ENCODE peak calls at places on chromosomes 6 and 20, in six cellular contexts. S is breast epithelium, T is GM23248, R is Peyer's patch, K is testis, V is heart left ventricle. A is an unnamed sample.

GRCh38 chr6:128208851-128209580 is 308.2 kb upstream of the THEMIS start:
- DNase-seq in S (no peak), T (peak), R (no peak), K (no peak), V (no peak), A (no peak)

GRCh38 chr6:37168809-37169457 is 1.0 kb upstream of the PIM1 start:
- DNase-seq in S (no peak), T (peak), R (peak), K (peak), V (no peak), A (no peak)

GRCh38 chr6:43858161-43859153 is 88.4 kb downstream of the VEGFA start:
- DNase-seq in S (no peak), T (no peak), R (no peak), K (no peak), V (no peak), A (no peak)

GRCh38 chr20:56933331-56933698 is 304.2 kb downstream of the TFAP2C start:
- DNase-seq in S (no peak), T (peak), R (no peak), K (no peak), V (no peak), A (no peak)

GRCh38 chr6:102458990-102459389 is 1065.5 kb downstream of the GRIK2 start:
- DNase-seq in S (no peak), T (no peak), R (no peak), K (no peak), V (no peak), A (no peak)

GRCh38 chr20:35871311-35871771 is 83.0 kb downstream of the SCAND1 start:
- DNase-seq in S (no peak), T (peak), R (no peak), K (peak), V (no peak), A (no peak)

GRCh38 chr6:52065621-52066020 is 21.8 kb downstream of the PKHD1 start:
- DNase-seq in S (no peak), T (no peak), R (no peak), K (no peak), V (no peak), A (no peak)

GRCh38 chr6:152399409-152399808 is 237.8 kb downstream of the SYNE1 start:
- DNase-seq in S (no peak), T (peak), R (no peak), K (no peak), V (no peak), A (no peak)

GRCh38 chr6:162770136-162770535 is 42.4 kb downstream of the PACRG start:
- DNase-seq in S (no peak), T (no peak), R (no peak), K (no peak), V (no peak), A (no peak)

GRCh38 chr6:22041797-22042489 is 254.9 kb downstream of the PRL start:
- DNase-seq in S (no peak), T (peak), R (no peak), K (no peak), V (no peak), A (no peak)

GRCh38 chr6:117264487-117265424 is 602 bp upstream of the VGLL2 start:
- DNase-seq in S (no peak), T (peak), R (no peak), K (peak), V (no peak), A (no peak)

GRCh38 chr6:13014551-13015378 is 298.2 kb downstream of the PHACTR1 start:
- DNase-seq in S (no peak), T (peak), R (no peak), K (peak), V (peak), A (no peak)

GRCh38 chr20:38650010-38650409 is 48.4 kb downstream of the ARHGAP40 start:
- DNase-seq in S (no peak), T (no peak), R (no peak), K (no peak), V (no peak), A (no peak)

GRCh38 chr20:38649275-38649891 is 47.8 kb downstream of the ARHGAP40 start:
- DNase-seq in S (no peak), T (peak), R (no peak), K (peak), V (no peak), A (no peak)

GRCh38 chr20:38652995-38653394 is 51.4 kb downstream of the ARHGAP40 start:
- DNase-seq in S (no peak), T (no peak), R (no peak), K (no peak), V (no peak), A (no peak)

GRCh38 chr20:38651562-38651961 is 50.0 kb downstream of the ARHGAP40 start:
- DNase-seq in S (no peak), T (no peak), R (no peak), K (no peak), V (no peak), A (no peak)

GRCh38 chr20:38651154-38651553 is 49.5 kb downstream of the ARHGAP40 start:
- DNase-seq in S (no peak), T (no peak), R (no peak), K (no peak), V (no peak), A (no peak)
- H3K27ac ChIP-seq in S (no peak), T (no peak), R (no peak), K (no peak), V (no peak), A (no peak)

GRCh38 chr6:41638801-41639555 is 710 bp downstream of the MDFI start:
- DNase-seq in S (no peak), T (no peak), R (no peak), K (peak), V (peak), A (no peak)
- H3K4me3 ChIP-seq in S (peak), T (no peak), R (peak), K (peak), V (peak), A (peak)

DNA sequence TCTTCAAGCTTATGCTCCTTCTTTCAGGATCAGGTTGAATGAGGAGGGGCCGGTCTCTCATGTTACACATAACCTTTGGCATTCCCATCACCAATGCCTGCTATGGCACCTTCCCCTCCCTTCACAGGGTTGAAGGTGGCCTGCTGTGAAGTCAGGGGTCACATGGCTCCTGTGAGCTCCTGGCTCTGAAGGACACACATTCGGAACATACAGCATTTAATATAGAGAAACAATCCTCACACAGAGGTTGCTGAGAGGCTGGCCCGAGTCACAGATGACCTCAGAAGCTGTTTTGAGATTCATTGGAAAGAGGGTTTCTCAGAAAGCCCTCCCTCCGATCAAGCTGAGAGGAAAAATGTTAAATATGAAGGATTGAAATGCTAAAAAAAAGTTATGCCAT is 82.1 kb downstream of the PSMG4 start:
- DNase-seq in S (no peak), T (peak), R (no peak), K (no peak), V (no peak), A (no peak)
- H3K27ac ChIP-seq in S (peak), T (peak), R (no peak), K (no peak), V (no peak), A (peak)

GRCh38 chr20:50628326-50628725 is 63.0 kb downstream of the RIPOR3 start:
- DNase-seq in S (no peak), T (no peak), R (no peak), K (no peak), V (no peak), A (no peak)

GRCh38 chr20:50629675-50630055 is 61.7 kb downstream of the RIPOR3 start:
- DNase-seq in S (no peak), T (no peak), R (no peak), K (no peak), V (no peak), A (no peak)

GRCh38 chr20:50630578-50631263 is 60.6 kb downstream of the RIPOR3 start:
- DNase-seq in S (no peak), T (no peak), R (no peak), K (no peak), V (no peak), A (no peak)

GRCh38 chr20:50627747-50628146 is 63.6 kb downstream of the RIPOR3 start:
- DNase-seq in S (no peak), T (no peak), R (no peak), K (no peak), V (no peak), A (no peak)

DNA sequence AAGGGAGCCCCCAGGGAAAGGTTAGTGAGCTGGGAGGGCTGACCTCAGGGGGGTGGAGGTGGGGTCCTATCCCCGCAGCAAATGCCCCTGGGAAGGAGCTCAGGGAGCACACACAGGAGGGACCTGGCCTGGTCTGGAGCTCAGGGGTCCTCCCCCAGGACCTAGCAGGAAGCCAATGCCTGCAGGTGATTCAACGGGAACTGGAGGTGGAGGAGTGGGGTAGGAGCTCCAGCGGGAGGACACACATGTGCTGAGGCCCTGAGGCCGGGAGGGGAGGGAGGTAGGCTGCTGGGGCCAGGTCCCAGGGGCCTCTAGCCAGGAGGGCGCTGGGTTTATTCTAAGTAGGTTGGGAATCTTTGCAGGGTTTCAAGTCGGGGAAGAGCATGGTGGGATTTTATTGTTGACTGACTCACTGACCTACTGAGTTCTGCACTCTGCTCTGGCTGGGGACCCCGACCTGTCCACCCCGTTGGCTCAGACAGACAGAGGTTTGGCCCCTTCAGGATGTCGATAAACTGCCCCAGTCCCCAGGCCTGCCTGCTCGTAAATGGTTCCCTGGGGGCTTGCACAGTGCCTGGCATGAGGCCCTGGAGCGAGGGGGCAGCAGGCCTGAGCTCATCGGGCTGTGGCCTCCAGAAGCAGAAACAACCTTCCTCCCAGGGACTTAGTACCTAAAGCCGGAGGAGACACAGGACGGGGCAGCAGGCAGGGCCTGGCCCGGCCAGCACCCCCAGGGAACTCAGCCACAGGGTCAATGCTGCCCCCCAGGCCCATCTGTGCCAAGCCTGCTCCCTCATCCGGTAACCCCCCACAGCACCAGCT is 62.3 kb downstream of the RIPOR3 start:
- DNase-seq in S (no peak), T (no peak), R (no peak), K (no peak), V (no peak), A (no peak)
- H3K4me3 ChIP-seq in S (no peak), T (no peak), R (no peak), K (no peak), V (no peak), A (no peak)

GRCh38 chr20:5214826-5215225 is 88.0 kb downstream of the CDS2 start:
- DNase-seq in S (no peak), T (no peak), R (no peak), K (no peak), V (no peak), A (no peak)

GRCh38 chr20:5212897-5213296 is 86.1 kb downstream of the CDS2 start:
- DNase-seq in S (no peak), T (no peak), R (no peak), K (no peak), V (no peak), A (no peak)

GRCh38 chr20:5220334-5221077 is 93.7 kb downstream of the CDS2 start:
- DNase-seq in S (no peak), T (no peak), R (no peak), K (no peak), V (no peak), A (no peak)

GRCh38 chr20:5215592-5216304 is 88.9 kb downstream of the CDS2 start:
- DNase-seq in S (no peak), T (peak), R (no peak), K (no peak), V (no peak), A (no peak)

DNA sequence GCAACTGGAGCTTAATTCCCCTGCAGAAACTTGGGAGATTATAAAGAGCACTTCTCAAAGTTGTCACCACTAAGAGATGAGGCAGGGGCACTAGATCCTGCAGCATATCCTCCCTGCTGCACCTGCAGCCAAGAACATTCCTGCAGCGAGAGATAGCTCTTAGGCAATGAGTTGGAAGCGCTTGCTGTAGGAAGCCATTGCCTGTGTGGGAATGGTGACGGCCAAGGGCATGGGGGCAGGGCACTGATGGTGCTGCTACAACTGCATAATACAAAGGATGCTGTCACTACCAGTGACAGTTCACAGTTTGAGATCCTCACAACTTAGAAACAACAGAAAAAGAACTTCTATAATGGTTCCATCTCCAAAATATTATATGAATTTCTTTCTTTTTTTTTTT is 89.9 kb downstream of the CDS2 start:
- DNase-seq in S (no peak), T (no peak), R (no peak), K (no peak), V (peak), A (no peak)
- H3K27ac ChIP-seq in S (no peak), T (no peak), R (no peak), K (no peak), V (no peak), A (no peak)

GRCh38 chr20:51385941-51386530 is 156.5 kb downstream of the NFATC2 start:
- DNase-seq in S (no peak), T (peak), R (peak), K (peak), V (no peak), A (no peak)
- H3K4me3 ChIP-seq in S (no peak), T (no peak), R (no peak), K (no peak), V (no peak), A (no peak)

GRCh38 chr6:8082954-8083858 is 19.0 kb upstream of the BLOC1S5 start:
- DNase-seq in S (no peak), T (peak), R (no peak), K (no peak), V (no peak), A (no peak)

GRCh38 chr6:8085053-8085511 is 17.3 kb downstream of the EEF1E1 start:
- DNase-seq in S (no peak), T (peak), R (no peak), K (peak), V (no peak), A (no peak)

GRCh38 chr6:8080338-8081151 is 16.4 kb upstream of the BLOC1S5 start:
- DNase-seq in S (no peak), T (peak), R (no peak), K (no peak), V (no peak), A (no peak)

GRCh38 chr6:8084586-8084985 is 17.8 kb downstream of the EEF1E1 start:
- DNase-seq in S (no peak), T (peak), R (no peak), K (no peak), V (no peak), A (no peak)

DNA sequence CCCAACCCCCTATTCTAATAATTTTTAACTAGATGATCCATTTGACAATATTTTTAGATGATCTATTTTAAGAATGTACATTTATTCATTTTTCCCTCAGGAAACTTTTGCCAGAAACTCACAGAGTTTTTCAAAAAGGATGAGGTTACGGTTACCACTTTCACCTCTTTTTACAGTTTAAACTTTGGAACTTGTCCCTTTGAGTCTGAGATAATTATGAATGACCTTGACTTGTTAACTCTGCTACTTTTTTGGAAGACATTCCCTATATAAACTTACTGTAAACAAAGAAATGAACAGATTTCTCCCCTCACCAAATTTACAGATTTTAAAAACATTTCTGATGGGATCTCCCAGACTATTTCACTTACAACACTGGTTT is 18.4 kb upstream of the BLOC1S5 start:
- DNase-seq in S (no peak), T (no peak), R (no peak), K (no peak), V (no peak), A (no peak)
- H3K27ac ChIP-seq in S (peak), T (peak), R (no peak), K (no peak), V (peak), A (no peak)

A was measured in vagina.